ENCODE peak calls at places on chromosomes 2 and 18, in seven cellular contexts. W, G, M, J, A, I and D are unnamed samples.

GRCh38 chr2:85649201-85650190 is 18.5 kb downstream of the SFTPB start:
- DNase-seq in W (no peak), G (peak), M (peak), J (no peak), A (no peak), I (no peak), D (peak)

GRCh38 chr2:26552641-26553040 is 74.7 kb upstream of the OTOF start:
- DNase-seq in W (peak), A (no peak), I (peak), M (no peak), J (no peak), G (no peak), D (no peak)

GRCh38 chr2:238133499-238134392 is 4.7 kb upstream of the KLHL30 start:
- DNase-seq in W (peak), G (no peak), A (no peak), M (no peak), I (no peak), J (no peak), D (peak)

GRCh38 chr2:31384351-31384750 is 30.2 kb downstream of the XDH start:
- DNase-seq in M (peak), A (no peak), G (peak), I (no peak), W (no peak), J (no peak), D (peak)

GRCh38 chr2:191556463-191556862 is 121.5 kb upstream of the NABP1 start:
- DNase-seq in I (no peak), G (no peak), W (no peak), J (no peak), A (no peak), M (no peak), D (no peak)

GRCh38 chr18:77100751-77101355 is 31.7 kb downstream of the MBP start:
- DNase-seq in G (peak), A (no peak), I (no peak), M (no peak), W (no peak), J (no peak), D (peak)

GRCh38 chr2:174247474-174248186 is 702 bp downstream of the OLA1 start:
- DNase-seq in G (peak), I (peak), W (no peak), J (no peak), M (no peak), A (no peak), D (peak)

GRCh38 chr18:48784654-48785053 is 166.1 kb downstream of the SMAD7 start:
- DNase-seq in M (no peak), A (no peak), G (no peak), J (no peak), W (peak), I (peak), D (no peak)

GRCh38 chr2:188787002-188787660 is 187.0 kb upstream of the COL3A1 start:
- DNase-seq in I (no peak), M (peak), J (no peak), A (no peak), G (peak), W (no peak), D (peak)

GRCh38 chr2:176188218-176188968 is at the start of gene HOXD1:
- DNase-seq in A (peak), M (no peak), J (no peak), W (no peak), G (peak), I (no peak), D (peak)

GRCh38 chr2:238216651-238217184 is 13.2 kb upstream of the ILKAP start:
- DNase-seq in J (no peak), W (no peak), G (no peak), A (no peak), M (no peak), I (no peak), D (no peak)

GRCh38 chr2:160376576-160376975 is 117.0 kb downstream of the RBMS1 start:
- DNase-seq in J (no peak), I (no peak), M (no peak), W (no peak), G (peak), A (no peak), D (peak)

GRCh38 chr2:226995625-226996041 is 159.8 kb downstream of the RHBDD1 start:
- DNase-seq in W (no peak), G (peak), M (no peak), A (no peak), I (no peak), J (no peak), D (peak)

GRCh38 chr2:180983468-180984388 is 3.3 kb downstream of the UBE2E3 start:
- DNase-seq in J (no peak), A (peak), M (no peak), G (peak), I (no peak), W (no peak), D (peak)

GRCh38 chr2:107582487-107582886 is 244.2 kb upstream of the RGPD4 start:
- DNase-seq in W (no peak), G (no peak), M (no peak), J (no peak), A (no peak), I (no peak), D (peak)

GRCh38 chr18:56532176-56532840 is 106.1 kb downstream of the TXNL1 start:
- DNase-seq in A (no peak), G (peak), I (no peak), M (peak), W (no peak), J (no peak), D (peak)

GRCh38 chr2:69692424-69692823 is 48.9 kb upstream of the AAK1 start:
- DNase-seq in I (no peak), A (no peak), J (no peak), W (no peak), M (no peak), G (peak), D (peak)

GRCh38 chr18:69674921-69675405 is 272.7 kb downstream of the CD226 start:
- DNase-seq in M (no peak), W (no peak), I (no peak), A (no peak), J (no peak), G (no peak), D (no peak)

GRCh38 chr2:63654959-63655358 is 66.2 kb downstream of the MDH1 start:
- DNase-seq in G (peak), J (no peak), A (no peak), I (no peak), M (no peak), W (no peak), D (peak)

GRCh38 chr2:172000696-172001361 is 1.1 kb downstream of the METAP1D start:
- DNase-seq in M (no peak), W (no peak), J (no peak), A (no peak), G (no peak), I (no peak), D (no peak)

GRCh38 chr2:191670787-191671186 is 7.1 kb upstream of the NABP1 start:
- DNase-seq in I (no peak), W (no peak), M (no peak), A (no peak), G (no peak), J (no peak), D (no peak)

GRCh38 chr2:75716406-75716805 is 5.7 kb upstream of the GCFC2 start:
- DNase-seq in G (no peak), W (no peak), I (no peak), M (no peak), A (no peak), J (no peak), D (peak)

GRCh38 chr2:105802587-105802986 is 57.9 kb downstream of the NCK2 start:
- DNase-seq in A (no peak), I (no peak), M (no peak), W (peak), J (peak), G (no peak), D (no peak)

GRCh38 chr18:79797518-79798345 is at the start of gene KCNG2:
- DNase-seq in J (no peak), W (peak), G (peak), A (no peak), M (no peak), I (peak), D (no peak)

GRCh38 chr2:137336067-137336466 is 570.7 kb downstream of the THSD7B start:
- DNase-seq in A (no peak), G (no peak), I (no peak), M (no peak), W (no peak), J (no peak), D (no peak)

GRCh38 chr2:237697586-237698337 is 70.4 kb downstream of the LRRFIP1 start:
- DNase-seq in W (peak), M (no peak), A (no peak), G (peak), I (no peak), J (no peak), D (no peak)

GRCh38 chr2:171923206-171923605 is 945 bp downstream of the HAT1 start:
- DNase-seq in J (no peak), G (peak), W (no peak), M (no peak), I (no peak), A (no peak), D (peak)

GRCh38 chr2:28751956-28752607 is 452 bp downstream of the PPP1CB start:
- DNase-seq in I (peak), A (no peak), W (peak), M (no peak), J (no peak), G (no peak), D (no peak)

GRCh38 chr2:221518201-221518936 is 53.7 kb downstream of the EPHA4 start:
- DNase-seq in M (no peak), G (peak), A (no peak), I (no peak), J (peak), W (no peak), D (peak)

GRCh38 chr2:20604401-20604911 is 46.4 kb downstream of the HS1BP3 start:
- DNase-seq in A (no peak), G (no peak), M (no peak), I (peak), J (no peak), W (peak), D (no peak)

GRCh38 chr2:221370076-221370941 is 201.8 kb downstream of the EPHA4 start:
- DNase-seq in M (no peak), G (no peak), I (no peak), A (no peak), W (no peak), J (no peak), D (no peak)

GRCh38 chr18:394997-395383 is 105.5 kb downstream of the COLEC12 start:
- DNase-seq in M (peak), W (no peak), I (peak), A (no peak), J (no peak), G (peak), D (no peak)

GRCh38 chr2:140185076-140185475 is 1404.9 kb upstream of the NXPH2 start:
- DNase-seq in A (no peak), J (no peak), M (no peak), W (no peak), G (no peak), I (no peak), D (no peak)

GRCh38 chr2:121405233-121405632 is 120.2 kb upstream of the TFCP2L1 start:
- DNase-seq in I (no peak), W (no peak), A (no peak), M (no peak), J (no peak), G (no peak), D (no peak)

DNA sequence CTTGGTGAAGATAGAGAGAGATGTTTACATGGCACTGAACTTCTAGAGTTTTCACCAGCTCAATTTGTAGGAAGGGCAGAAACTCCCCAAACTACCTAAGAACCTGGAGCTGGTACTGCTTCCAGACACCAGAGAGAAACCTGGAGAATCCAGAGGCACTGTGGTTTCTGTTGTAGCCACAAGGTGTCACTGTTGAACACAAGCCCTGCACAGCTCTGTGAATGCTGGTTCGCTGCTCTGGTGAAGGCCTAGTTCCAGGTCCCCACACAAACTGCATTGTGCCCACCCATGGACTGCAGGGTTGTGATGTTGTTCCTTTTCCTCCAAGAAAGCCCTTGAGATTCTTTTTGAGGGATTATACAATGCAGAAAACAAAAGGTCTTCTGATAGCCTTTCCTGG is 150.5 kb upstream of the HS6ST1 start:
- DNase-seq in M (no peak), I (no peak), G (no peak), J (no peak), W (no peak), A (peak), D (peak)
- TF ChIP-seq CTCF in M (peak), I (no peak), G (peak), J (no peak), W (no peak), A (peak), D (peak)

GRCh38 chr18:50091495-50092249 is 103.3 kb downstream of the MYO5B start:
- DNase-seq in G (peak), W (no peak), M (no peak), I (no peak), A (no peak), J (no peak), D (no peak)
- H3K4me3 ChIP-seq in G (no peak), W (no peak), M (no peak), I (no peak), A (no peak), J (no peak), D (no peak)

GRCh38 chr2:240734756-240735155 is 43.1 kb downstream of the AQP12A start:
- DNase-seq in W (no peak), M (no peak), I (no peak), G (no peak), A (no peak), J (no peak), D (no peak)

GRCh38 chr2:240736281-240737250 is 44.9 kb downstream of the AQP12A start:
- DNase-seq in G (no peak), J (no peak), M (no peak), A (no peak), W (no peak), I (no peak), D (no peak)

GRCh38 chr2:240732911-240733622 is 41.4 kb downstream of the AQP12A start:
- DNase-seq in M (no peak), A (no peak), G (no peak), I (no peak), J (no peak), W (no peak), D (no peak)

GRCh38 chr2:240733803-240734495 is 42.3 kb downstream of the AQP12A start:
- DNase-seq in M (no peak), G (no peak), J (no peak), W (no peak), I (no peak), A (no peak), D (no peak)

DNA sequence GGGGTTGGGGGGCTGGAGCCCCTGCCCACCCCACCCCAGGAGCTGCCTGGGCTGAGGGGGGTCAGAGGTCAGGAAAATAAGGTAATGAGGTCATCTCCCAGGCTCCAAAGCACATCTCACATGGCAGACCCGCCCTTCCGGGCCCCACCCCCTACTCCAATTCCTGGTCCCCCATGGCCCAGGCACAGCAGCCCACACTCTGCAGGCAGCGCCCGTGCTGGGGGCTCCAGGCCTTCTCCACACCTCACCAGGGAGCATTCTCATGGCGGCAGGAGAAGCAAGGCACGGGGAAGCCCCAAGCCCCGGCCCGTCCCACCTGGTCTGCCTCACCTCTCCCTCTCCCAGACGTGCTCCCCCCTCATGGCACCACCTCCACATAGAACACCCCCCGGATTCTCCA is 43.8 kb downstream of the AQP12A start:
- DNase-seq in J (no peak), M (no peak), G (no peak), I (no peak), W (no peak), A (peak), D (no peak)
- TF ChIP-seq CTCF in J (no peak), M (no peak), G (no peak), I (no peak), W (no peak), A (no peak), D (no peak)

GRCh38 chr2:212811036-212811805 is 272.6 kb upstream of the ERBB4 start:
- DNase-seq in I (no peak), J (no peak), M (no peak), G (peak), W (no peak), A (no peak), D (no peak)

GRCh38 chr2:212811946-212812345 is 273.3 kb upstream of the ERBB4 start:
- DNase-seq in I (no peak), G (no peak), W (no peak), M (no peak), J (no peak), A (no peak), D (no peak)

GRCh38 chr2:212816267-212816666 is 277.7 kb upstream of the ERBB4 start:
- DNase-seq in J (no peak), A (no peak), G (no peak), W (no peak), I (no peak), M (no peak), D (no peak)

GRCh38 chr2:212814941-212815340 is 276.3 kb upstream of the ERBB4 start:
- DNase-seq in J (no peak), I (no peak), M (no peak), W (no peak), G (no peak), A (no peak), D (no peak)

GRCh38 chr2:212815453-212815852 is 276.9 kb upstream of the ERBB4 start:
- DNase-seq in I (no peak), J (no peak), A (no peak), M (no peak), W (no peak), G (peak), D (no peak)
- H3K4me3 ChIP-seq in I (no peak), J (no peak), A (no peak), M (no peak), W (no peak), G (no peak), D (no peak)

DNA sequence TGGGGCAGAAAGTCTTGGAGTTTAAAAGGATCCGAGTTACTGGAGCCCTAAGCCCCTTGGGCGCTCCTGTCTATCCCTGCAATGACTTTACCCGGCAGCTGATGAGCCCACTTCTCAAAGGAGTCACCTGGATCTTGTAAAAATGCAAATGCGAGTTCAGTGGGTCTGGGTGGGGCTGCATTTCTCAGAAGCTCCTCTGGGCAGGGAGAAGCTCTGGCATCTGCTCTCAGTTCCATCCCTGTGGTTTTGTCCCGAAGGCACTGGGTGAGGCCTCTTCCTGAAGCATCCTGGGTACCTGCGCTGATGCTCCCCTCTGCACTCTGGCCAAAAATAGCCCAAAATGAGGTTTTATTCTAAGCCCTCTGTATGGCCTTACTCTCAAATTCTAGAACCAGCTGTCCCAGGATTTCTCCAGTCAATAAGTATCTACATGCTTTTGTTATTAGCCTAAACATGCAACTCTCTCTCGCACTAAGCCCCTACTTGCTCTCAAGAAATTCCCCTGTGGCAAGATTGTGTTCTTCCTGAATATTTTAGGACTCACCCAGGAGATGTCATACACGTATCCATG is 167.8 kb upstream of the APCDD1 start:
- DNase-seq in M (no peak), A (no peak), I (no peak), W (no peak), J (no peak), G (no peak), D (no peak)
- TF ChIP-seq CTCF in M (no peak), A (no peak), I (no peak), W (no peak), J (no peak), G (no peak), D (no peak)